ENCODE peak calls at places on chromosomes 5 and 9, in six cellular contexts. Y, N, D, X, H and F are unnamed samples.

GRCh38 chr5:132055441-132055807 is 5.0 kb upstream of the IL3 start:
- DNase-seq in Y (no peak), N (no peak), D (no peak), X (no peak), H (no peak), F (no peak)

GRCh38 chr5:178114325-178115135 is 1.2 kb downstream of the N4BP3 start:
- DNase-seq in Y (peak), N (no peak), D (no peak), X (peak), H (peak), F (no peak)

GRCh38 chr5:1172007-1172581 is 29.3 kb upstream of the SLC6A19 start:
- DNase-seq in Y (no peak), N (no peak), D (no peak), X (no peak), H (no peak), F (no peak)

GRCh38 chr9:36985769-36986547 is 48.1 kb downstream of the PAX5 start:
- DNase-seq in Y (peak), N (no peak), D (no peak), X (no peak), H (no peak), F (no peak)

GRCh38 chr5:36052542-36052941 is 14.1 kb downstream of the UGT3A2 start:
- DNase-seq in Y (no peak), N (no peak), D (no peak), X (no peak), H (peak), F (no peak)

GRCh38 chr9:134175291-134175807 is 11.0 kb upstream of the RNU6ATAC start:
- DNase-seq in Y (peak), N (no peak), D (no peak), X (no peak), H (peak), F (no peak)

GRCh38 chr5:73938280-73938937 is 312.4 kb downstream of the ARHGEF28 start:
- DNase-seq in Y (peak), N (peak), D (no peak), X (no peak), H (peak), F (no peak)

GRCh38 chr5:141192110-141192725 is at the start of gene PCDHB10:
- DNase-seq in Y (peak), N (peak), D (no peak), X (no peak), H (peak), F (peak)

GRCh38 chr5:102760815-102761214 is 5.7 kb downstream of the PAM start:
- DNase-seq in Y (no peak), N (peak), D (no peak), X (no peak), H (peak), F (no peak)

GRCh38 chr9:135321580-135321979 is 158.0 kb upstream of the PPP1R26 start:
- DNase-seq in Y (no peak), N (no peak), D (no peak), X (no peak), H (no peak), F (no peak)

GRCh38 chr5:81078930-81079329 is 118.8 kb downstream of the RASGRF2 start:
- DNase-seq in Y (no peak), N (no peak), D (no peak), X (no peak), H (no peak), F (no peak)

GRCh38 chr9:100427366-100428263 is 672 bp downstream of the MSANTD3 start:
- DNase-seq in Y (peak), N (peak), D (no peak), X (peak), H (peak), F (peak)

GRCh38 chr9:89367726-89368437 is 49.6 kb downstream of the SECISBP2 start:
- DNase-seq in Y (no peak), N (no peak), D (no peak), X (no peak), H (no peak), F (no peak)
- H3K27ac ChIP-seq in Y (no peak), N (no peak), D (no peak), X (no peak), H (no peak), F (no peak)

GRCh38 chr5:136188859-136189258 is 4.1 kb downstream of the SMIM32 start:
- DNase-seq in Y (no peak), N (no peak), D (no peak), X (no peak), H (no peak), F (no peak)
- H3K4me3 ChIP-seq in Y (no peak), N (no peak), D (no peak), X (no peak), H (no peak), F (no peak)

GRCh38 chr5:89302102-89302891 is 419.3 kb upstream of the MEF2C start:
- DNase-seq in Y (no peak), N (no peak), D (no peak), X (no peak), H (no peak), F (no peak)
- H3K27ac ChIP-seq in Y (no peak), N (no peak), D (no peak), X (no peak), H (no peak), F (no peak)

GRCh38 chr9:126516936-126517750 is 96.6 kb upstream of the LMX1B start:
- DNase-seq in Y (peak), N (peak), D (no peak), X (peak), H (peak), F (peak)

GRCh38 chr9:126518763-126519162 is 95.0 kb upstream of the LMX1B start:
- DNase-seq in Y (no peak), N (no peak), D (no peak), X (no peak), H (no peak), F (no peak)

GRCh38 chr9:126516561-126516935 is 97.2 kb upstream of the LMX1B start:
- DNase-seq in Y (no peak), N (no peak), D (no peak), X (no peak), H (no peak), F (no peak)

GRCh38 chr9:126515873-126516505 is 97.7 kb upstream of the LMX1B start:
- DNase-seq in Y (no peak), N (no peak), D (no peak), X (no peak), H (no peak), F (no peak)

DNA sequence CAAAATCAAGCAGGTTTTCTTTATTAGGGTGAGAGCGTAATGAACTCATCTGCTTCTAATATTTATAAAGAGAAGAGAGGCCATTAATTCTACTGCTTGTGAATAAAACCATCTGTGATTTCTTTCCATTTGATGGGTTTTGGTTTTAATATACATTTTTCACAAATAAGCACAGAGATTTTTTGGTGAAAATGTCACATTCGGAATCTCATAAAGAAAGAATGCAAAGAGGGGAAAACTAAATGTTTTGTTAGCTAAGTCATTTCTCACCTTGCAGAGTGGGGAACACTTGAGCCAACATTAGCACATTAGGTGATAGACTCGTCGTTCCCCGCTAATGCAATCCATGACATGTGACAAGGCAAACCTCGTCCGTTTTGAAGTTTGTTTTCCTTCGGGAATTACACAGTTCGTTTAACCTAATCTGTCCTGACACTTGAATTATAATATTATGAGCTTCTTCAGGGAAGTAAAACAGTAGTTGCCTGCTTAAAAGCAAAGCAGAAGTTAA is 95.9 kb upstream of the LMX1B start:
- DNase-seq in Y (peak), N (no peak), D (no peak), X (no peak), H (peak), F (no peak)
- H3K4me3 ChIP-seq in Y (no peak), N (peak), D (no peak), X (peak), H (peak), F (peak)